ENCODE peak calls at places on chromosomes 1 and 21, in eight cellular contexts. G, P, L, X, W, Q, S and J are unnamed samples.

GRCh38 chr1:232471250-232471649 is 158.7 kb downstream of the SIPA1L2 start:
- DNase-seq in L (no peak), G (no peak), P (no peak), Q (no peak), W (no peak), S (no peak), X (no peak), J (no peak)

GRCh38 chr1:236151739-236152424 is 9.5 kb downstream of the GPR137B start:
- DNase-seq in G (no peak), W (no peak), X (no peak), P (no peak), S (no peak), L (no peak), Q (peak), J (no peak)

GRCh38 chr1:155420788-155421187 is 100.1 kb downstream of the RUSC1 start:
- DNase-seq in P (no peak), W (no peak), L (no peak), S (no peak), Q (no peak), G (no peak), X (no peak), J (no peak)

GRCh38 chr1:156766288-156767100 is 841 bp upstream of the PRCC start:
- DNase-seq in W (no peak), X (no peak), G (peak), L (no peak), P (no peak), S (no peak), Q (peak), J (no peak)

GRCh38 chr21:36200089-36200561 is 43.5 kb downstream of the DOP1B start:
- DNase-seq in W (no peak), Q (no peak), X (no peak), P (no peak), S (no peak), L (no peak), G (no peak), J (no peak)

GRCh38 chr1:87594736-87595383 is 266.2 kb downstream of the LMO4 start:
- DNase-seq in S (no peak), W (no peak), L (no peak), X (no peak), P (no peak), Q (no peak), G (no peak), J (no peak)

GRCh38 chr1:175197536-175197935 is 5.0 kb upstream of the KIAA0040 start:
- DNase-seq in X (no peak), Q (no peak), S (no peak), L (no peak), P (no peak), G (no peak), W (no peak), J (no peak)

GRCh38 chr1:220451541-220451940 is 76.4 kb upstream of the MARK1 start:
- DNase-seq in X (no peak), S (no peak), G (no peak), P (no peak), Q (no peak), W (no peak), L (no peak), J (no peak)

GRCh38 chr1:109932679-109933078 is 22.0 kb downstream of the CSF1 start:
- DNase-seq in X (no peak), Q (no peak), W (no peak), P (peak), S (no peak), G (no peak), L (no peak), J (no peak)

GRCh38 chr1:109932232-109932631 is 21.6 kb downstream of the CSF1 start:
- DNase-seq in P (peak), W (no peak), G (no peak), S (no peak), L (no peak), Q (no peak), X (no peak), J (no peak)

GRCh38 chr1:109930252-109930993 is 19.8 kb downstream of the CSF1 start:
- DNase-seq in L (no peak), G (no peak), S (no peak), Q (no peak), P (no peak), W (no peak), X (no peak), J (no peak)

GRCh38 chr1:109929588-109930251 is 19.1 kb downstream of the CSF1 start:
- DNase-seq in S (no peak), Q (no peak), W (no peak), G (no peak), L (no peak), X (no peak), P (no peak), J (no peak)

GRCh38 chr1:109931189-109931672 is 20.6 kb downstream of the CSF1 start:
- DNase-seq in G (peak), P (peak), Q (peak), W (peak), X (peak), S (no peak), L (peak), J (peak)
- H3K27ac ChIP-seq in G (peak), P (peak), Q (peak), W (peak), X (peak), S (peak), L (peak), J (peak)

GRCh38 chr1:19447550-19447949 is 37.8 kb downstream of the CAPZB start:
- DNase-seq in P (no peak), S (no peak), W (no peak), G (no peak), X (no peak), Q (no peak), L (no peak), J (no peak)

GRCh38 chr1:19450811-19451564 is 34.4 kb downstream of the CAPZB start:
- DNase-seq in S (no peak), L (peak), G (no peak), Q (no peak), P (no peak), W (peak), X (no peak), J (no peak)

GRCh38 chr1:19449454-19450228 is 35.7 kb downstream of the CAPZB start:
- DNase-seq in Q (no peak), G (no peak), S (no peak), L (no peak), P (no peak), W (no peak), X (no peak), J (no peak)

GRCh38 chr1:19445417-19446342 is 39.7 kb downstream of the CAPZB start:
- DNase-seq in G (no peak), X (no peak), P (no peak), W (no peak), S (no peak), Q (peak), L (no peak), J (no peak)

DNA sequence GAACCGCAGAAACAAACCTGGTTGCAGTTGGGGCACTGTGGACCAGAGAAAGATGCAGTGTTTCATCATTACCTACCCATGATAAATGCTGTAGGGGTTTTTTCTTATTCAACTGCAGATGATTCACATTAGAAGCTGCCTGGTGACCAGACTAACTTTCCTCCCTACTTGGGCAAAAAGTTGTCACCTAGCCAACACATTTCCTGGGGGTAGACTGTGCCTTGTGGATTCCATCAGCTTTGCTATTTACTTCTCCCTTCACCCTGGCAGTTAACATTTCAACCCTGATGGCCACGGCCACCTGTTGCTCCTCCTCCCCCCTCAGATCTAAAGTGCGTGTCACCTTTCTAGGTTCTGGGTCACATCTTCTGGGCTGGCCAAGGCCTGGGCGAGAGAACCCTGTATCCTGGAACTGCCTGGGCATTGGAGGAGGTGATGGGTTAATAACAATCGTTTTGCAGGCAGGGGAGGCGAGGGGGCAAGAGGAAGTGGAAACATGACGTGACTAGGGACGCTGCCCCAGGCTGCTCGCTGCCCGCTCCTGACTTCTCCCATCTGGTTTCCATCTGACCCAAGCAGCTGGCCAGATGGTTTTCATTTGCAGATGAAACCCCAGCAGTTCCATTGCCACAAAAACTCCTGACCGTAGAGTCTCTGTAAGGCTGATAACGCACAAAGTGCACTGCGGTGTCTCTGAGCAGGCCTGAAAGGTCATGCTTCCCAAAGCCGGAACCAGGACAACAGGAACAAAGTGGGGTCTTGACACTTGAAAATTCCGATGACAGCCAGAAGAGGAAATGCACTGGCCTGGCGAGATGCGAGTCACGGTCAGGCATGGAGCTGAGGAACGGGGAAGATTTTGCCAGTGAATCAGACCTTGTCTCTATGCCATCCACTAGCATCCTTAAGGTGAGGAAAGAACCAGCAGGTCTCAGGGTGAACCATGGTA is 36.6 kb downstream of the CAPZB start:
- DNase-seq in W (peak), G (peak), S (no peak), L (peak), X (peak), P (peak), Q (peak), J (no peak)
- H3K4me3 ChIP-seq in W (no peak), G (no peak), S (peak), L (no peak), X (no peak), P (no peak), Q (no peak), J (peak)

GRCh38 chr21:44983421-44984206 is 43.8 kb downstream of the SLX9 start:
- DNase-seq in L (no peak), G (peak), P (no peak), S (no peak), W (no peak), Q (peak), X (peak), J (no peak)
- H3K27ac ChIP-seq in L (no peak), G (no peak), P (peak), S (no peak), W (peak), Q (no peak), X (no peak), J (peak)

DNA sequence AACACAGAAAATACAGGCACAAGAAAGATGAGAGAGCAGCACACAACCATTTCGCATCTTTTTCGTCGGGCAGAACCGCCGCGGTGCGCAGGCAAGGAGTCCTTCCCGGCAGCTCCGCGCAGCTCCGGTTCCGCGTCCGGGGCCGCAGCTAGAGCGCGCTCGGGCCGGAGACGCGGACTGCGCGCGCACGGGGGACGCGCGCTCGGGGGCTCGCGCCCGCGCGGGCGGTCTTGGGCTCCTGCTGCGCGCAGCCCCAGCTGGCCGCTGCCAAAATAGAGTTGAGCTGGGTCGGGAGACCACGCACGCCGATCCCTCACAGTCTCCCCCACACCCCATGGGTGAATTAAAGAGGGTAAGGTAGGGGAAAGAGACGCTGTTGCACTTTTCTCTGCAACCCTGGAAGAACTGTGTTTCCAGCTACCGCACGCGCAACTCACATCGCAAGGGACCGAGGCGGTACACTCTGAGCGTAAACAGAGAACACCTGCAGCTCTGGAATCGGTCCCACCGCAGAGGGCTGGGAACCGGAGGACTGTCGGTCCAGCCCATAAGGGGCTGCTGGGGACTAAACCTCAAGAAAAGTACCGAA is 1.6 kb downstream of the NR5A2 start:
- DNase-seq in G (no peak), X (no peak), S (no peak), Q (peak), P (no peak), W (peak), L (peak), J (no peak)
- H3K4me3 ChIP-seq in G (no peak), X (peak), S (peak), Q (peak), P (peak), W (peak), L (peak), J (peak)

GRCh38 chr1:160636547-160636946 is 10.3 kb downstream of the SLAMF1 start:
- DNase-seq in Q (no peak), W (no peak), L (no peak), S (no peak), G (no peak), X (no peak), P (no peak), J (no peak)

GRCh38 chr1:160636076-160636475 is 10.8 kb downstream of the SLAMF1 start:
- DNase-seq in P (no peak), L (no peak), W (no peak), Q (no peak), G (no peak), S (no peak), X (no peak), J (no peak)

GRCh38 chr1:160637821-160638539 is 8.9 kb downstream of the SLAMF1 start:
- DNase-seq in P (no peak), L (no peak), Q (no peak), G (no peak), W (peak), X (no peak), S (no peak), J (no peak)

GRCh38 chr1:160638540-160638857 is 8.3 kb downstream of the SLAMF1 start:
- DNase-seq in P (no peak), X (no peak), Q (no peak), W (no peak), L (no peak), G (no peak), S (no peak), J (no peak)

GRCh38 chr1:160637065-160637464 is 9.8 kb downstream of the SLAMF1 start:
- DNase-seq in S (no peak), X (no peak), Q (no peak), G (no peak), L (no peak), P (no peak), W (no peak), J (no peak)
- H3K27ac ChIP-seq in S (no peak), X (no peak), Q (peak), G (no peak), L (no peak), P (no peak), W (no peak), J (no peak)

GRCh38 chr1:37755290-37755689 is 9.6 kb downstream of the EPHA10 start:
- DNase-seq in X (no peak), W (no peak), Q (no peak), G (no peak), S (no peak), P (no peak), L (no peak), J (no peak)

GRCh38 chr1:37753473-37754321 is 11.2 kb downstream of the EPHA10 start:
- DNase-seq in X (no peak), P (no peak), S (no peak), Q (no peak), L (no peak), G (no peak), W (no peak), J (no peak)

GRCh38 chr1:37752583-37753471 is 12.1 kb downstream of the EPHA10 start:
- DNase-seq in S (no peak), G (no peak), L (no peak), Q (no peak), W (peak), P (no peak), X (no peak), J (no peak)

GRCh38 chr1:37748563-37748962 is 16.4 kb downstream of the EPHA10 start:
- DNase-seq in P (no peak), W (no peak), S (no peak), Q (no peak), X (no peak), L (no peak), G (no peak), J (no peak)

GRCh38 chr1:37752213-37752582 is 12.7 kb downstream of the EPHA10 start:
- DNase-seq in G (no peak), Q (no peak), W (no peak), P (no peak), S (no peak), L (no peak), X (no peak), J (no peak)
- H3K4me3 ChIP-seq in G (no peak), Q (no peak), W (no peak), P (no peak), S (peak), L (no peak), X (peak), J (peak)

GRCh38 chr1:93753766-93754763 is 72.4 kb upstream of the BCAR3 start:
- DNase-seq in Q (no peak), L (peak), P (no peak), G (no peak), S (peak), X (peak), W (peak), J (no peak)
- H3K27ac ChIP-seq in Q (peak), L (peak), P (no peak), G (no peak), S (peak), X (no peak), W (no peak), J (peak)

GRCh38 chr1:32886012-32886827 is at the start of gene HPCA:
- DNase-seq in L (peak), G (no peak), X (peak), P (no peak), W (peak), S (no peak), Q (peak), J (no peak)
- H3K4me3 ChIP-seq in L (no peak), G (no peak), X (peak), P (peak), W (peak), S (no peak), Q (no peak), J (peak)

GRCh38 chr1:111163363-111163762 is 23.3 kb downstream of the CEPT1 start:
- DNase-seq in P (no peak), L (no peak), S (no peak), G (no peak), Q (no peak), X (no peak), W (no peak), J (no peak)
- H3K27ac ChIP-seq in P (no peak), L (no peak), S (no peak), G (no peak), Q (no peak), X (no peak), W (no peak), J (no peak)

DNA sequence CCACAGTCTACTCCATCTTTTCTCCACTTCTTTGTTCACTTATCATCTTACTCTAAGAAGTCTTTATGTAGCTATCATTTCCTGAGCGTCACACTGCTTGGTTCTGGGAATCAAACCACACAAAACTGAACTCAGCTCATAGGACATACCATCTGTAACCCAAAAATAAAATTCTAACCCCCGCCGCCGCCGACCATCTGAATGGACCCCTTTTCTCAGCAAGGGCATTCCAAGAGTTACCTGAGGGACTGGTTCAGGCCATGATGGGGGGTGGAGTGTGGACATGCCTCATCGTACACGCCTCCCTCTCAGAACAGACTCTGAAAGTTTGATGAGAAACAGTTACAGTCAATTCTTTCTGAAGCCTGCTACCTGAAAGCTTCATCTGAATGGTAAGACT is 12.6 kb upstream of the CHI3L2 start:
- DNase-seq in X (no peak), W (no peak), P (no peak), Q (no peak), S (no peak), L (no peak), G (no peak), J (no peak)
- H3K4me3 ChIP-seq in X (no peak), W (no peak), P (no peak), Q (no peak), S (no peak), L (no peak), G (no peak), J (no peak)